ENCODE peak calls at places on chromosomes 16 and 17, in seven cellular contexts. One of them, this sample, is unnamed.

GRCh38 chr17:29778936-29779811 is 150.9 kb downstream of the SSH2 start:
- DNase-seq in ovary: peak
- DNase-seq in stomach: peak
- DNase-seq in sigmoid colon: peak
- DNase-seq in tibial nerve: peak
- DNase-seq in A549: peak
- DNase-seq in upper lobe of left lung: no peak
- DNase-seq in this sample: no peak

GRCh38 chr16:24580665-24581064 is 41.3 kb downstream of the RBBP6 start:
- DNase-seq in ovary: no peak
- DNase-seq in stomach: no peak
- DNase-seq in sigmoid colon: no peak
- DNase-seq in tibial nerve: no peak
- DNase-seq in A549: peak
- DNase-seq in upper lobe of left lung: no peak
- DNase-seq in this sample: no peak

GRCh38 chr17:1231456-1231855 is 38.8 kb upstream of the BHLHA9 start:
- DNase-seq in ovary: no peak
- DNase-seq in stomach: peak
- DNase-seq in sigmoid colon: peak
- DNase-seq in tibial nerve: peak
- DNase-seq in A549: no peak
- DNase-seq in upper lobe of left lung: no peak
- DNase-seq in this sample: no peak

GRCh38 chr17:48621410-48622387 is 4.5 kb downstream of the HOXB9 start:
- DNase-seq in ovary: no peak
- DNase-seq in stomach: no peak
- DNase-seq in sigmoid colon: no peak
- DNase-seq in tibial nerve: no peak
- DNase-seq in A549: no peak
- DNase-seq in upper lobe of left lung: peak
- DNase-seq in this sample: no peak

GRCh38 chr17:29570521-29570920 is 2.0 kb downstream of the TP53I13 start:
- DNase-seq in ovary: no peak
- DNase-seq in stomach: peak
- DNase-seq in sigmoid colon: peak
- DNase-seq in tibial nerve: no peak
- DNase-seq in A549: no peak
- DNase-seq in upper lobe of left lung: no peak
- DNase-seq in this sample: peak

GRCh38 chr17:67648032-67648761 is 69.5 kb upstream of the NOL11 start:
- DNase-seq in ovary: no peak
- DNase-seq in stomach: no peak
- DNase-seq in sigmoid colon: no peak
- DNase-seq in tibial nerve: no peak
- DNase-seq in A549: no peak
- DNase-seq in upper lobe of left lung: no peak
- DNase-seq in this sample: no peak

GRCh38 chr16:12784076-12784475 is 19.6 kb downstream of the CPPED1 start:
- DNase-seq in ovary: no peak
- DNase-seq in stomach: no peak
- DNase-seq in sigmoid colon: no peak
- DNase-seq in tibial nerve: no peak
- DNase-seq in A549: no peak
- DNase-seq in upper lobe of left lung: no peak
- DNase-seq in this sample: no peak

GRCh38 chr17:27596571-27597187 is 34.3 kb upstream of the LGALS9 start:
- DNase-seq in ovary: no peak
- DNase-seq in stomach: no peak
- DNase-seq in sigmoid colon: no peak
- DNase-seq in tibial nerve: no peak
- DNase-seq in A549: no peak
- DNase-seq in upper lobe of left lung: no peak
- DNase-seq in this sample: no peak

GRCh38 chr17:45970659-45971058 is 28.4 kb upstream of the STH start:
- DNase-seq in ovary: no peak
- DNase-seq in stomach: no peak
- DNase-seq in sigmoid colon: no peak
- DNase-seq in tibial nerve: no peak
- DNase-seq in A549: no peak
- DNase-seq in upper lobe of left lung: no peak
- DNase-seq in this sample: no peak

GRCh38 chr17:59669944-59670343 is 37.3 kb downstream of the PTRH2 start:
- DNase-seq in ovary: no peak
- DNase-seq in stomach: no peak
- DNase-seq in sigmoid colon: no peak
- DNase-seq in tibial nerve: no peak
- DNase-seq in A549: no peak
- DNase-seq in upper lobe of left lung: no peak
- DNase-seq in this sample: no peak

GRCh38 chr17:62700964-62701705 is 73.7 kb downstream of the MRC2 start:
- DNase-seq in ovary: no peak
- DNase-seq in stomach: no peak
- DNase-seq in sigmoid colon: peak
- DNase-seq in tibial nerve: no peak
- DNase-seq in A549: no peak
- DNase-seq in upper lobe of left lung: no peak
- DNase-seq in this sample: no peak

GRCh38 chr16:15899538-15900100 is 11.2 kb upstream of the CEP20 start:
- DNase-seq in ovary: no peak
- DNase-seq in stomach: peak
- DNase-seq in sigmoid colon: no peak
- DNase-seq in tibial nerve: no peak
- DNase-seq in A549: peak
- DNase-seq in upper lobe of left lung: no peak
- DNase-seq in this sample: no peak

GRCh38 chr17:48586355-48586924 is 3.6 kb downstream of the HOXB3 start:
- DNase-seq in ovary: no peak
- DNase-seq in stomach: no peak
- DNase-seq in sigmoid colon: no peak
- DNase-seq in tibial nerve: no peak
- DNase-seq in A549: no peak
- DNase-seq in upper lobe of left lung: peak
- DNase-seq in this sample: no peak

GRCh38 chr17:63250830-63251229 is 195.3 kb downstream of the CYB561 start:
- DNase-seq in ovary: no peak
- DNase-seq in stomach: no peak
- DNase-seq in sigmoid colon: no peak
- DNase-seq in tibial nerve: no peak
- DNase-seq in A549: no peak
- DNase-seq in upper lobe of left lung: no peak
- DNase-seq in this sample: no peak

GRCh38 chr16:2001035-2001434 is 8.6 kb downstream of the ZNF598 start:
- DNase-seq in ovary: no peak
- DNase-seq in stomach: no peak
- DNase-seq in sigmoid colon: no peak
- DNase-seq in tibial nerve: no peak
- DNase-seq in A549: no peak
- DNase-seq in upper lobe of left lung: peak
- DNase-seq in this sample: no peak

GRCh38 chr16:86085161-86085611 is 186.2 kb downstream of the IRF8 start:
- DNase-seq in ovary: no peak
- DNase-seq in stomach: no peak
- DNase-seq in sigmoid colon: peak
- DNase-seq in tibial nerve: no peak
- DNase-seq in A549: no peak
- DNase-seq in upper lobe of left lung: no peak
- DNase-seq in this sample: no peak

GRCh38 chr16:71734511-71734910 is 10.0 kb upstream of the PHLPP2 start:
- DNase-seq in ovary: no peak
- DNase-seq in stomach: no peak
- DNase-seq in sigmoid colon: no peak
- DNase-seq in tibial nerve: no peak
- DNase-seq in A549: no peak
- DNase-seq in upper lobe of left lung: no peak
- DNase-seq in this sample: no peak

GRCh38 chr16:57578521-57579360 is 36.3 kb downstream of the ADGRG5 start:
- DNase-seq in ovary: no peak
- DNase-seq in stomach: no peak
- DNase-seq in sigmoid colon: no peak
- DNase-seq in tibial nerve: no peak
- DNase-seq in A549: no peak
- DNase-seq in upper lobe of left lung: no peak
- DNase-seq in this sample: no peak

GRCh38 chr17:21400816-21401593 is 24.8 kb downstream of the KCNJ12 start:
- DNase-seq in ovary: no peak
- DNase-seq in stomach: no peak
- DNase-seq in sigmoid colon: no peak
- DNase-seq in tibial nerve: no peak
- DNase-seq in A549: no peak
- DNase-seq in upper lobe of left lung: peak
- DNase-seq in this sample: no peak

GRCh38 chr17:61253293-61253801 is 146.3 kb upstream of the TBX2 start:
- DNase-seq in ovary: no peak
- DNase-seq in stomach: no peak
- DNase-seq in sigmoid colon: no peak
- DNase-seq in tibial nerve: peak
- DNase-seq in A549: no peak
- DNase-seq in upper lobe of left lung: no peak
- DNase-seq in this sample: no peak

GRCh38 chr16:6777624-6778023 is 555.0 kb upstream of the RBFOX1 start:
- DNase-seq in ovary: no peak
- DNase-seq in stomach: no peak
- DNase-seq in sigmoid colon: no peak
- DNase-seq in tibial nerve: no peak
- DNase-seq in A549: no peak
- DNase-seq in upper lobe of left lung: no peak
- DNase-seq in this sample: no peak

GRCh38 chr16:27722892-27723450 is 173.0 kb downstream of the KATNIP start:
- DNase-seq in ovary: no peak
- DNase-seq in stomach: no peak
- DNase-seq in sigmoid colon: no peak
- DNase-seq in tibial nerve: no peak
- DNase-seq in A549: no peak
- DNase-seq in upper lobe of left lung: no peak
- DNase-seq in this sample: no peak

GRCh38 chr16:27722266-27722636 is 172.3 kb downstream of the KATNIP start:
- DNase-seq in ovary: no peak
- DNase-seq in stomach: no peak
- DNase-seq in sigmoid colon: no peak
- DNase-seq in tibial nerve: no peak
- DNase-seq in A549: no peak
- DNase-seq in upper lobe of left lung: no peak
- DNase-seq in this sample: no peak

GRCh38 chr16:27721548-27722265 is 171.8 kb downstream of the KATNIP start:
- DNase-seq in ovary: peak
- DNase-seq in stomach: peak
- DNase-seq in sigmoid colon: peak
- DNase-seq in tibial nerve: peak
- DNase-seq in A549: no peak
- DNase-seq in upper lobe of left lung: no peak
- DNase-seq in this sample: no peak

GRCh38 chr16:27718767-27719445 is 169.0 kb downstream of the KATNIP start:
- DNase-seq in ovary: no peak
- DNase-seq in stomach: no peak
- DNase-seq in sigmoid colon: peak
- DNase-seq in tibial nerve: peak
- DNase-seq in A549: no peak
- DNase-seq in upper lobe of left lung: no peak
- DNase-seq in this sample: no peak

GRCh38 chr16:27720731-27721547 is 171.0 kb downstream of the KATNIP start:
- DNase-seq in ovary: peak
- DNase-seq in stomach: no peak
- DNase-seq in sigmoid colon: peak
- DNase-seq in tibial nerve: peak
- DNase-seq in A549: no peak
- DNase-seq in upper lobe of left lung: no peak
- DNase-seq in this sample: no peak
- H3K27ac ChIP-seq in ovary: peak
- H3K27ac ChIP-seq in stomach: peak
- H3K27ac ChIP-seq in sigmoid colon: peak
- H3K27ac ChIP-seq in tibial nerve: peak
- H3K27ac ChIP-seq in A549: no peak
- H3K27ac ChIP-seq in upper lobe of left lung: peak
- H3K27ac ChIP-seq in this sample: no peak

GRCh38 chr16:77213542-77214108 is 14.4 kb downstream of the SYCE1L start:
- DNase-seq in ovary: peak
- DNase-seq in stomach: no peak
- DNase-seq in sigmoid colon: no peak
- DNase-seq in tibial nerve: no peak
- DNase-seq in A549: peak
- DNase-seq in upper lobe of left lung: no peak
- DNase-seq in this sample: no peak
- TF ChIP-seq EP300 in ovary: no peak
- TF ChIP-seq EP300 in stomach: no peak
- TF ChIP-seq EP300 in sigmoid colon: no peak
- TF ChIP-seq EP300 in tibial nerve: no peak
- TF ChIP-seq EP300 in A549: no peak
- TF ChIP-seq EP300 in upper lobe of left lung: no peak
- TF ChIP-seq EP300 in this sample: no peak

GRCh38 chr17:65169691-65170090 is 32.5 kb downstream of the RGS9 start:
- DNase-seq in ovary: no peak
- DNase-seq in stomach: no peak
- DNase-seq in sigmoid colon: no peak
- DNase-seq in tibial nerve: no peak
- DNase-seq in A549: no peak
- DNase-seq in upper lobe of left lung: no peak
- DNase-seq in this sample: no peak

GRCh38 chr17:65167581-65167980 is 30.4 kb downstream of the RGS9 start:
- DNase-seq in ovary: no peak
- DNase-seq in stomach: no peak
- DNase-seq in sigmoid colon: no peak
- DNase-seq in tibial nerve: no peak
- DNase-seq in A549: no peak
- DNase-seq in upper lobe of left lung: no peak
- DNase-seq in this sample: no peak

GRCh38 chr17:65170839-65171238 is 33.7 kb downstream of the RGS9 start:
- DNase-seq in ovary: no peak
- DNase-seq in stomach: peak
- DNase-seq in sigmoid colon: no peak
- DNase-seq in tibial nerve: no peak
- DNase-seq in A549: no peak
- DNase-seq in upper lobe of left lung: no peak
- DNase-seq in this sample: no peak

GRCh38 chr17:65163990-65164495 is 26.9 kb downstream of the RGS9 start:
- DNase-seq in ovary: no peak
- DNase-seq in stomach: peak
- DNase-seq in sigmoid colon: no peak
- DNase-seq in tibial nerve: no peak
- DNase-seq in A549: peak
- DNase-seq in upper lobe of left lung: no peak
- DNase-seq in this sample: no peak

DNA sequence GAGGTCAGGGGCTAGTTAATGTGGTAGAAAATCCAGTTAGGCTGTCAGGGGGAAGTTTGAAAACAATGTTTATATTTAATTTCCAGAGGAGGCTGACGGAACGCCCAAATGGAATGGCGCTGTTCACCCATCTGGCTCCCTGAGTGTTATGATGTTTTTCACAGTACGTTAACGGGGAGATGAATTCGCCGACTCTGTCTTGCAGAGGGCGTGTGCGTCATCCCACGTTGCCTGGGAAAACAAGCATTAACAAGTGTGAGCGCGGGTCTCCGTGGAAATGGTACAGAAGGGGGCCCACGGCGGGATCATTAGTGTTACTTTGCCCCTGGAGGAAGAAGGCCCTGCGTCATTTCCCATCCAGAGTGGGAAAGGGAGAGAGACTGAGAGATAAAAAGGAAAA is 29.6 kb downstream of the RGS9 start:
- DNase-seq in ovary: no peak
- DNase-seq in stomach: no peak
- DNase-seq in sigmoid colon: no peak
- DNase-seq in tibial nerve: no peak
- DNase-seq in A549: no peak
- DNase-seq in upper lobe of left lung: no peak
- DNase-seq in this sample: no peak
- H3K27ac ChIP-seq in ovary: no peak
- H3K27ac ChIP-seq in stomach: no peak
- H3K27ac ChIP-seq in sigmoid colon: no peak
- H3K27ac ChIP-seq in tibial nerve: no peak
- H3K27ac ChIP-seq in A549: no peak
- H3K27ac ChIP-seq in upper lobe of left lung: no peak
- H3K27ac ChIP-seq in this sample: no peak

GRCh38 chr16:69120096-69120664 is 12.2 kb downstream of the CHTF8 start:
- DNase-seq in ovary: no peak
- DNase-seq in stomach: no peak
- DNase-seq in sigmoid colon: no peak
- DNase-seq in tibial nerve: no peak
- DNase-seq in A549: no peak
- DNase-seq in upper lobe of left lung: no peak
- DNase-seq in this sample: no peak
- TF ChIP-seq EP300 in ovary: no peak
- TF ChIP-seq EP300 in stomach: no peak
- TF ChIP-seq EP300 in sigmoid colon: no peak
- TF ChIP-seq EP300 in tibial nerve: no peak
- TF ChIP-seq EP300 in A549: no peak
- TF ChIP-seq EP300 in upper lobe of left lung: no peak
- TF ChIP-seq EP300 in this sample: no peak

This sample was measured in H1.